ENCODE peak calls at places on chromosomes 4 and X, in nine cellular contexts. One of them, this sample, is unnamed.

GRCh38 chr4:111066887-111067286 is 444.0 kb upstream of the PITX2 start:
- DNase-seq in HepG2: no peak
- DNase-seq in heart left ventricle: no peak
- DNase-seq in breast epithelium: no peak
- DNase-seq in stomach: no peak
- DNase-seq in spleen: no peak
- DNase-seq in sigmoid colon: no peak
- DNase-seq in A549: no peak
- DNase-seq in H1: no peak
- DNase-seq in this sample: no peak

GRCh38 chr4:76803522-76803921 is 94.4 kb downstream of the SOWAHB start:
- DNase-seq in breast epithelium: no peak
- DNase-seq in H1: no peak
- DNase-seq in HepG2: no peak
- DNase-seq in spleen: no peak
- DNase-seq in A549: no peak
- DNase-seq in stomach: no peak
- DNase-seq in sigmoid colon: no peak
- DNase-seq in heart left ventricle: no peak
- DNase-seq in this sample: no peak

GRCh38 chr4:67996127-67996526 is 32.8 kb upstream of the TMPRSS11A start:
- DNase-seq in breast epithelium: no peak
- DNase-seq in H1: no peak
- DNase-seq in HepG2: no peak
- DNase-seq in sigmoid colon: no peak
- DNase-seq in A549: no peak
- DNase-seq in stomach: no peak
- DNase-seq in spleen: no peak
- DNase-seq in heart left ventricle: no peak
- DNase-seq in this sample: no peak

GRCh38 chr4:7042697-7043464 is at the start of gene TADA2B:
- DNase-seq in stomach: peak; percentile 98
- DNase-seq in H1: peak; percentile 92
- DNase-seq in sigmoid colon: peak; percentile 99
- DNase-seq in A549: peak; percentile 94
- DNase-seq in heart left ventricle: peak; percentile 98
- DNase-seq in breast epithelium: peak; percentile 97
- DNase-seq in HepG2: peak; percentile 93
- DNase-seq in spleen: peak; percentile 98
- DNase-seq in this sample: peak; percentile 99

GRCh38 chr4:10333942-10334341 is 123.3 kb downstream of the ZNF518B start:
- DNase-seq in breast epithelium: no peak
- DNase-seq in heart left ventricle: no peak
- DNase-seq in H1: peak; percentile 60
- DNase-seq in spleen: no peak
- DNase-seq in HepG2: no peak
- DNase-seq in stomach: no peak
- DNase-seq in sigmoid colon: no peak
- DNase-seq in A549: no peak
- DNase-seq in this sample: no peak

GRCh38 chr4:184991860-184992259 is 26.4 kb upstream of the HELT start:
- DNase-seq in stomach: no peak
- DNase-seq in H1: no peak
- DNase-seq in heart left ventricle: no peak
- DNase-seq in A549: no peak
- DNase-seq in breast epithelium: no peak
- DNase-seq in spleen: no peak
- DNase-seq in HepG2: no peak
- DNase-seq in sigmoid colon: no peak
- DNase-seq in this sample: no peak

GRCh38 chrX:150062292-150063137 is 124.2 kb upstream of the EOLA2 start:
- DNase-seq in heart left ventricle: peak; percentile 39
- DNase-seq in spleen: no peak
- DNase-seq in HepG2: no peak
- DNase-seq in breast epithelium: no peak
- DNase-seq in A549: no peak
- DNase-seq in sigmoid colon: no peak
- DNase-seq in stomach: no peak
- DNase-seq in H1: no peak
- DNase-seq in this sample: peak; percentile 47

GRCh38 chr4:70746179-70746839 is 24.5 kb downstream of the RUFY3 start:
- DNase-seq in breast epithelium: no peak
- DNase-seq in heart left ventricle: no peak
- DNase-seq in spleen: no peak
- DNase-seq in stomach: no peak
- DNase-seq in sigmoid colon: no peak
- DNase-seq in HepG2: no peak
- DNase-seq in A549: no peak
- DNase-seq in H1: no peak
- DNase-seq in this sample: no peak

GRCh38 chrX:19660604-19661003 is 145.3 kb upstream of the MAP3K15 start:
- DNase-seq in HepG2: no peak
- DNase-seq in sigmoid colon: no peak
- DNase-seq in H1: no peak
- DNase-seq in A549: no peak
- DNase-seq in heart left ventricle: no peak
- DNase-seq in spleen: no peak
- DNase-seq in stomach: no peak
- DNase-seq in breast epithelium: no peak
- DNase-seq in this sample: no peak

GRCh38 chrX:21700967-21701366 is 42.8 kb upstream of the KLHL34 start:
- DNase-seq in breast epithelium: no peak
- DNase-seq in stomach: no peak
- DNase-seq in sigmoid colon: no peak
- DNase-seq in spleen: no peak
- DNase-seq in heart left ventricle: no peak
- DNase-seq in H1: no peak
- DNase-seq in HepG2: peak; percentile 18
- DNase-seq in A549: no peak
- DNase-seq in this sample: no peak

GRCh38 chr4:836003-836511 is 10.1 kb upstream of the CPLX1 start:
- DNase-seq in spleen: peak; percentile 63
- DNase-seq in H1: no peak
- DNase-seq in stomach: no peak
- DNase-seq in heart left ventricle: no peak
- DNase-seq in A549: no peak
- DNase-seq in sigmoid colon: no peak
- DNase-seq in breast epithelium: no peak
- DNase-seq in HepG2: no peak
- DNase-seq in this sample: no peak

GRCh38 chr4:1048781-1049590 is 37.6 kb downstream of the FGFRL1 start:
- DNase-seq in stomach: no peak
- DNase-seq in H1: no peak
- DNase-seq in A549: no peak
- DNase-seq in heart left ventricle: peak; percentile 15
- DNase-seq in spleen: peak; percentile 71
- DNase-seq in HepG2: no peak
- DNase-seq in sigmoid colon: peak; percentile 60
- DNase-seq in breast epithelium: peak; percentile 44
- DNase-seq in this sample: no peak

GRCh38 chr4:88283661-88284377 is 542 bp downstream of the PPM1K start:
- DNase-seq in heart left ventricle: peak; percentile 73
- DNase-seq in A549: peak; percentile 25
- DNase-seq in stomach: peak; percentile 56
- DNase-seq in H1: no peak
- DNase-seq in spleen: peak; percentile 94
- DNase-seq in sigmoid colon: peak; percentile 82
- DNase-seq in HepG2: peak; percentile 28
- DNase-seq in breast epithelium: peak; percentile 54
- DNase-seq in this sample: peak; percentile 92

GRCh38 chr4:88286897-88287296 is 2.5 kb upstream of the PPM1K start:
- DNase-seq in heart left ventricle: no peak
- DNase-seq in H1: no peak
- DNase-seq in breast epithelium: no peak
- DNase-seq in stomach: no peak
- DNase-seq in A549: no peak
- DNase-seq in spleen: no peak
- DNase-seq in HepG2: no peak
- DNase-seq in sigmoid colon: no peak
- DNase-seq in this sample: no peak

GRCh38 chr4:88280228-88280795 is 4.0 kb downstream of the PPM1K start:
- DNase-seq in sigmoid colon: no peak
- DNase-seq in spleen: no peak
- DNase-seq in A549: no peak
- DNase-seq in stomach: no peak
- DNase-seq in heart left ventricle: no peak
- DNase-seq in HepG2: no peak
- DNase-seq in breast epithelium: no peak
- DNase-seq in H1: no peak
- DNase-seq in this sample: peak; percentile 34

GRCh38 chr4:88285235-88285505 is 809 bp upstream of the PPM1K start:
- DNase-seq in spleen: no peak
- DNase-seq in HepG2: no peak
- DNase-seq in H1: no peak
- DNase-seq in A549: no peak
- DNase-seq in sigmoid colon: no peak
- DNase-seq in breast epithelium: no peak
- DNase-seq in heart left ventricle: no peak
- DNase-seq in stomach: no peak
- DNase-seq in this sample: peak; percentile 26

GRCh38 chr4:88284378-88285234 is at the start of gene PPM1K:
- DNase-seq in HepG2: peak; percentile 95
- DNase-seq in sigmoid colon: peak; percentile 100
- DNase-seq in spleen: peak; percentile 100
- DNase-seq in stomach: peak; percentile 100
- DNase-seq in A549: peak; percentile 83
- DNase-seq in heart left ventricle: peak; percentile 100
- DNase-seq in H1: peak; percentile 95
- DNase-seq in breast epithelium: peak; percentile 98
- DNase-seq in this sample: peak; percentile 100
- TF ChIP-seq POLR2A in HepG2: peak; percentile 46
- TF ChIP-seq POLR2A in sigmoid colon: peak; percentile 87
- TF ChIP-seq POLR2A in spleen: peak; percentile 88
- TF ChIP-seq POLR2A in stomach: no peak
- TF ChIP-seq POLR2A in A549: peak; percentile 26
- TF ChIP-seq POLR2A in heart left ventricle: peak; percentile 20
- TF ChIP-seq POLR2A in H1: no peak
- TF ChIP-seq POLR2A in breast epithelium: peak; percentile 55
- TF ChIP-seq POLR2A in this sample: peak; percentile 27

GRCh38 chr4:148055844-148056243 is 324.0 kb downstream of the ARHGAP10 start:
- DNase-seq in H1: no peak
- DNase-seq in heart left ventricle: no peak
- DNase-seq in sigmoid colon: no peak
- DNase-seq in breast epithelium: no peak
- DNase-seq in spleen: no peak
- DNase-seq in A549: no peak
- DNase-seq in stomach: no peak
- DNase-seq in HepG2: no peak
- DNase-seq in this sample: no peak

GRCh38 chr4:148053298-148054003 is 321.6 kb downstream of the ARHGAP10 start:
- DNase-seq in sigmoid colon: no peak
- DNase-seq in H1: no peak
- DNase-seq in A549: no peak
- DNase-seq in breast epithelium: no peak
- DNase-seq in HepG2: no peak
- DNase-seq in heart left ventricle: peak; percentile 62
- DNase-seq in stomach: no peak
- DNase-seq in spleen: no peak
- DNase-seq in this sample: no peak

GRCh38 chr4:148052448-148052847 is 320.6 kb downstream of the ARHGAP10 start:
- DNase-seq in H1: no peak
- DNase-seq in breast epithelium: no peak
- DNase-seq in stomach: no peak
- DNase-seq in A549: no peak
- DNase-seq in heart left ventricle: no peak
- DNase-seq in sigmoid colon: no peak
- DNase-seq in HepG2: no peak
- DNase-seq in spleen: no peak
- DNase-seq in this sample: no peak

GRCh38 chr4:148054275-148054674 is 322.4 kb downstream of the ARHGAP10 start:
- DNase-seq in HepG2: no peak
- DNase-seq in stomach: no peak
- DNase-seq in H1: no peak
- DNase-seq in sigmoid colon: no peak
- DNase-seq in heart left ventricle: no peak
- DNase-seq in breast epithelium: no peak
- DNase-seq in A549: no peak
- DNase-seq in spleen: no peak
- DNase-seq in this sample: no peak

DNA sequence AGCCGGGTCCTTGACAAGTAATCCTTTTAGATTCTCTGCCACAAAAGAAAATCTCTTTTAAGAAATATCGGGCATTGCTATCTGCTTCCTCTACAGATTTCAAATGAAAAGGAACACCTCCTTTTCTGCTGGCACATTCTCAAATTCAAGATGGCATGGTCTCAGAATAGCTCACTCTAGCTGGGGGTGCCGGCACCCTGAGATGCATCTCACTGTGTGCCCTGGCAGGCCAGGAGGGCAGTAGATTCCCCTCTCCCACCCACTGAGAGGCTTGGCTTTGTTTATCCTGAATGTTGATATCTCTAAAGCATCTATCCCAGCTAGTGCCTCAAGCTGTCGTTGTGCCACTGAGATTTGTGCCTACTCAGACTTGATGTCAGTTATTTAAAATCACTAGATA is 319.5 kb downstream of the ARHGAP10 start:
- DNase-seq in A549: no peak
- DNase-seq in sigmoid colon: no peak
- DNase-seq in H1: no peak
- DNase-seq in spleen: no peak
- DNase-seq in breast epithelium: no peak
- DNase-seq in stomach: no peak
- DNase-seq in HepG2: no peak
- DNase-seq in heart left ventricle: no peak
- DNase-seq in this sample: no peak
- H3K4me1 ChIP-seq in A549: peaks cover 4% of the 10 kb centered on the region
- H3K4me1 ChIP-seq in sigmoid colon: peaks cover 22% of the 10 kb centered on the region
- H3K4me1 ChIP-seq in H1: no peaks in the 10 kb centered on the region
- H3K4me1 ChIP-seq in spleen: peaks cover 17% of the 10 kb centered on the region
- H3K4me1 ChIP-seq in breast epithelium: no peaks in the 10 kb centered on the region
- H3K4me1 ChIP-seq in stomach: peaks cover 42% of the 10 kb centered on the region
- H3K4me1 ChIP-seq in HepG2: no peaks in the 10 kb centered on the region
- H3K4me1 ChIP-seq in heart left ventricle: peaks cover 68% of the 10 kb centered on the region
- H3K4me1 ChIP-seq in this sample: peaks cover 52% of the 10 kb centered on the region

GRCh38 chr4:83010522-83011318 is at the start of gene LIN54:
- DNase-seq in spleen: peak; percentile 96
- DNase-seq in breast epithelium: peak; percentile 70
- DNase-seq in stomach: peak; percentile 79
- DNase-seq in heart left ventricle: peak; percentile 84
- DNase-seq in H1: no peak
- DNase-seq in A549: peak; percentile 61
- DNase-seq in sigmoid colon: peak; percentile 92
- DNase-seq in HepG2: peak; percentile 90
- DNase-seq in this sample: peak; percentile 97
- TF ChIP-seq POLR2A in spleen: no peak
- TF ChIP-seq POLR2A in breast epithelium: no peak
- TF ChIP-seq POLR2A in stomach: no peak
- TF ChIP-seq POLR2A in heart left ventricle: no peak
- TF ChIP-seq POLR2A in H1: peak; percentile 1
- TF ChIP-seq POLR2A in A549: no peak
- TF ChIP-seq POLR2A in sigmoid colon: no peak
- TF ChIP-seq POLR2A in HepG2: peak; percentile 82
- TF ChIP-seq POLR2A in this sample: no peak

DNA sequence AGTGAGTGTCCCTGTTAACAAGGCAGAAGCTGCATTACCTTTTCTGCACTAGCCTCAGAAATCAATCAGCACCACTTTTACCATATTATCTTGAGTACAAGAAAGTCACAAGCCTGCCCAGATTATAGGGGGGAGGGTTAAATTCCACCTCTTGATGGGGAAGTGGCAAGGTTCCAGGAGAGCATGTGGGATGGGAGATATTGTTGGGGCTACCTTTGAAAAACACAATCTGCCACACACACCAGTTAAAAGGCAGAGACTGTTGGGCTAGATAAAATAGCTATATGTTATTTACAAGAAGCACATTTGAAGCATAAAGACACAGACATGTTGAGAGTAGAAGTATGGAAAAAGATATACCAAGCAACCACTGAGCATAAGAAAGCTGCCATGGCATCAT is 6.6 kb upstream of the AVPR2 start:
- DNase-seq in spleen: no peak
- DNase-seq in heart left ventricle: no peak
- DNase-seq in A549: no peak
- DNase-seq in sigmoid colon: no peak
- DNase-seq in H1: no peak
- DNase-seq in stomach: no peak
- DNase-seq in HepG2: no peak
- DNase-seq in breast epithelium: no peak
- DNase-seq in this sample: no peak
- H3K4me1 ChIP-seq in spleen: peaks cover 29% of the 10 kb centered on the region
- H3K4me1 ChIP-seq in heart left ventricle: peaks cover 6% of the 10 kb centered on the region
- H3K4me1 ChIP-seq in A549: peaks cover 26% of the 10 kb centered on the region
- H3K4me1 ChIP-seq in sigmoid colon: no peaks in the 10 kb centered on the region
- H3K4me1 ChIP-seq in H1: no peaks in the 10 kb centered on the region
- H3K4me1 ChIP-seq in stomach: peaks cover 12% of the 10 kb centered on the region
- H3K4me1 ChIP-seq in HepG2: no peaks in the 10 kb centered on the region
- H3K4me1 ChIP-seq in breast epithelium: no peaks in the 10 kb centered on the region
- H3K4me1 ChIP-seq in this sample: peaks cover 24% of the 10 kb centered on the region